ENCODE peak calls at places on chromosomes 5 and 9, in four cellular contexts. M, O, P and A are unnamed samples. For H3K27me3, the result is how much of the 10 kb centered on the place peaks cover.

GRCh38 chr5:135565691-135566421 is 12.9 kb downstream of the CXCL14 start:
- DNase-seq in M (no peak), O (peak), P (peak), A (no peak)

GRCh38 chr5:54243483-54244080 is 66.8 kb downstream of the ARL15 start:
- DNase-seq in M (no peak), O (peak), P (no peak), A (no peak)

GRCh38 chr5:37308796-37309195 is 59.6 kb upstream of the CPLANE1 start:
- DNase-seq in M (no peak), O (peak), P (no peak), A (no peak)

GRCh38 chr5:6543346-6543730 is 89.5 kb downstream of the NSUN2 start:
- DNase-seq in M (no peak), O (no peak), P (no peak), A (no peak)

GRCh38 chr9:83583151-83584014 is 39.6 kb upstream of the IDNK start:
- DNase-seq in M (peak), O (peak), P (no peak), A (no peak)

GRCh38 chr9:1927546-1927945 is 87.6 kb upstream of the SMARCA2 start:
- DNase-seq in M (no peak), O (no peak), P (no peak), A (no peak)

GRCh38 chr9:114418053-114418452 is 30.3 kb upstream of the AKNA start:
- DNase-seq in M (no peak), O (no peak), P (no peak), A (no peak)

GRCh38 chr9:120924698-120925534 is 1.7 kb downstream of the TRAF1 start:
- DNase-seq in M (no peak), O (no peak), P (no peak), A (no peak)

GRCh38 chr9:116572095-116572748 is 114.9 kb upstream of the TRIM32 start:
- DNase-seq in M (no peak), O (peak), P (peak), A (no peak)

DNA sequence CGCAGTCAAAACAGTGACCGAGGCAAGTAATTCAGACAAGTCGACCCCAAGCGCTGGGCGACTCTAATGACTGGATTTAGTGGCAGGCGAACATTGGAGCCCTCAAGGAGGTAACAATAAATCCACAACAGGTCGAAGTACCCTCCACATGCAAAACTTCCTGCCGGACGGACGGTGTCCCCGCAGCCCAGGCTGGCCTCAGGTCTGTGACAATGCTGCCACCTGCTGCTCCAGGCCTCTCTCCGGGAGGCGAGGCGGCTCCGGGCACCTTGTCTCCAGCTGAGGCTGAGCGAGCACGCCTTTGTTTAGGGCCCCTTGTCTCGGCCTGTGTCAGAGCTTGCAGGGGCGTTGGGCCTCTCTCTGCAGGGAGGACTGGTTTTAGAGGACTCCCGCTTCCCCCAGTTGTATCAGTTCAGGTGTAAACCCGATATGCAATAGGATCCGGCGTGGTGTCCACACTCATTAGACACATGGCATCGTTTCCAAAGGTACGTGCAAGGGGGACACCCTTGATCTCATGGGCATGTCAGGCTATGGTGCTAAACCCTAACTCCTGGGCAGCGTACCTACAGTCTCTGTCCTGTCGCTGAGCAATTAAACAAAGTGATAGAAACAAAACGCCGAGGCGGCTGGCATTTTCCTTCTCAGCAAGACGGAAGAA is 628.0 kb upstream of the ADAMTS16 start:
- DNase-seq in M (no peak), O (peak), P (peak), A (no peak)
- TF ChIP-seq CTCF in M (no peak), O (peak), P (no peak), A (peak)

DNA sequence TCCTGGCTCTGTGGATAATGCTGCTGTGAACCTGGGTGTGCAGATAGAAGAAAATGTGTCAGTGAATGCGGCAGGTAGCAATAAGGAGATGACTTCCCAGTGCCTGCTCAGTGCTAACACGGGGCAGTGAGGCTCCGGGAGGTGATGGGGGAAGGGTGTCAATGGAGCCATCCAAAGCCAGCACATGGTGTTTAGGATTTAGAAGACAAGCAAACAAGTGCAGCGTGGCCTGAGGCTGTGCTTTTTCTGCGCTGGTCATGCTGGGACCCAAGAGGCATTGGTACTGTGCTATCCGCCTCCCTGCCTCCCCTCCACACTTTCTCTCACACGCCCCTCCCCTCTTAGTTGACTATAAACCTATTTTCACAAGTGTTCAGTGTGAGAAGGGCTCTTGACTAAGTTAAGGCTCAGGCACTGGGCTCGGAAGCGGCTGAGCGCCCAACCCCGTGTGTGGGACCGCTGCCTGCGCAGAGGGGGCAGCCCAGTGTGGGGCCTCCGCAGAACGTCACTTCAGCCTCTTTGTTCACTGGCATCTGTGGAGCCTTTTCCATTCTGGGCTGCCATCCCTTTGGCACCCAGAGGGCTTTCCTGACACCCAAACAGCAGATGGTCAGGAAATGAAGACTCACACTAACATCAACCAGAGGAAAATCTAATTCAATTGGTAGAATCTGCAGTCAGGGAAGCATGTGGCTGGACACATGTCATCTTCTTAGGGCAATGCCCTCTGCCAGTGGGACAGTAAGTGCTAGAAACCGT is 21.8 kb upstream of the NINJ1 start:
- DNase-seq in M (no peak), O (no peak), P (no peak), A (no peak)
- H3K4me3 ChIP-seq in M (no peak), O (no peak), P (no peak), A (no peak)

GRCh38 chr5:31215236-31215635 is 21.8 kb downstream of the CDH6 start:
- DNase-seq in M (no peak), O (no peak), P (no peak), A (no peak)

GRCh38 chr5:31209341-31209740 is 15.9 kb downstream of the CDH6 start:
- DNase-seq in M (no peak), O (no peak), P (no peak), A (no peak)

GRCh38 chr5:31208043-31208442 is 14.6 kb downstream of the CDH6 start:
- DNase-seq in M (no peak), O (no peak), P (no peak), A (no peak)

GRCh38 chr5:31213676-31214638 is 20.5 kb downstream of the CDH6 start:
- DNase-seq in M (no peak), O (no peak), P (no peak), A (no peak)

DNA sequence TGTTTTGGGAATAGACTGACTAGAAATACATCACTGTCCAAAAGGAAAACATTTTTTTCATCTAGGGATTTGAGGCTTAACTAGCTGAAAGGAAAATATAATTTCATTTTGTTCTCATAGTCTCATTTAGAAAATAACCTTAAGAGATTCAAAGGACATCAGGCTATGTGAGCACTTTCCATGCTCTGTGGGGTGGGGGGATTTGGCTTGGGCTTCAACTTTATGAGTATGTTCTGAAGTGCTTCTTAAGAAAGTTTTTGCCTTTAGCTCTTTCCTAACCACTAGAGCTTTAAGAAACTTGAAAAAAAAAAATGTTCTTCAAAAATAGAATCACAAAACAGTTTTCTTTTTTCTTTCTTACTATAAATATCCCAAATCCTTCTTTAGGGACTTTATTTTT is 17.6 kb downstream of the CDH6 start:
- DNase-seq in M (no peak), O (no peak), P (no peak), A (no peak)
- H3K27me3 ChIP-seq in M (under half), O (under half), P (under half), A (under half)

GRCh38 chr9:101739311-101739710 is 864 bp upstream of the GRIN3A start:
- DNase-seq in M (no peak), O (no peak), P (no peak), A (no peak)
- TF ChIP-seq CTCF in M (no peak), O (no peak), P (no peak), A (no peak)

GRCh38 chr5:141483842-141484241 is 988 bp upstream of the PCDHGC4 start:
- DNase-seq in M (no peak), O (no peak), P (no peak), A (no peak)

GRCh38 chr5:141486091-141486490 is 1.3 kb downstream of the PCDHGC4 start:
- DNase-seq in M (no peak), O (no peak), P (no peak), A (no peak)

GRCh38 chr5:141484499-141485304 is at the start of gene PCDHGC4:
- DNase-seq in M (no peak), O (no peak), P (no peak), A (no peak)

GRCh38 chr5:141487131-141487530 is 1.8 kb upstream of the PCDHGC5 start:
- DNase-seq in M (no peak), O (no peak), P (no peak), A (no peak)

GRCh38 chr5:141485305-141486055 is 650 bp downstream of the PCDHGC4 start:
- DNase-seq in M (no peak), O (no peak), P (no peak), A (no peak)
- H3K4me3 ChIP-seq in M (no peak), O (no peak), P (peak), A (peak)

DNA sequence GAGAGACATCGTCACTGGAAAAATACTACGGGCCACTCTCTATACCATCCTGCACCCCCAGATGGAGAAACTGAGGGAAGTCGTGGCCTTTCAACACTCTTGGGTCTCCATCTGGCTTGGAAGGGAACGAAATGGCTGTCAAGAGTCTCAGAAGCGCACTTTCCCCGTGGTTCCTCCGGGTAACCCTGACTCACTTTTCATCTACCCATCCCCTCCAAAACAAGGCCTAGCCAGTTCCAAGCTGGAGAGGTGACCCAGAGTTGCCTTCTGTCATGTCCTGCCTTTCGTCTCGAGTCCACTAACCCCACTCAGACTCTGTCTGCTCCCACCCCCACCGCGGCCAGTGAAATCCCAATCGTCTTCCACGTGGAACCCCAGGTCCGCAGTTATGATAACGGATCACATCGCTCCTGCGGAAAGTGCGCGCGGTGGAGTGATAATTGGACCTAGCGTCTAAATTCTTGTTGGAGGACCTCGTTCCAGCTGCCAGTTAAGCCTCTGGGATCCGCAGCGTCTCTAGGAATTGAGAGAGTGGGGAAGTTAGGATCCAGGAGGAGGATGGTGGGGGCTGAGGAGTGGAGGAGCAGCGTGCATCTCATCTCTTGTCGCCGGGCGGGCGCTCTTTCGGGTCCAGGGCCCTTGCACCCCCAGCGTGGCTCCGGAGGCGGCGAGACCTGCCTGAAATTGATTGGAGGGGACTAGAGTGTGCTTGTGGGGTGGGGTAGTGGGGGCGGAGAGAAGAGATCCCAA is 4.6 kb downstream of the CDKN2A start:
- DNase-seq in M (no peak), O (no peak), P (no peak), A (no peak)
- H3K27me3 ChIP-seq in M (under half), O (under half), P (under half), A (under half)

GRCh38 chr9:86184125-86184524 is 75.3 kb downstream of the C9orf153 start:
- DNase-seq in M (no peak), O (no peak), P (no peak), A (no peak)
- TF ChIP-seq CTCF in M (no peak), O (no peak), P (no peak), A (no peak)

GRCh38 chr9:7637073-7637472 is 162.5 kb downstream of the DMAC1 start:
- DNase-seq in M (no peak), O (no peak), P (no peak), A (no peak)
- H3K4me3 ChIP-seq in M (no peak), O (no peak), P (no peak), A (no peak)